ENCODE peak calls at places on chromosomes 5 and 9, in five cellular contexts. P, E, D, Z and L are unnamed samples.
A peak's percentile ranks its signal among the peaks of the same experiment; 100 is the strongest.

GRCh38 chr5:425714-426113 is 17.3 kb upstream of the EXOC3 start:
- DNase-seq in P (no peak), E (no peak), D (no peak), Z (no peak), L (no peak)

GRCh38 chr9:33620738-33621439 is 96.8 kb downstream of the ANKRD18B start:
- DNase-seq in P (no peak), E (peak; percentile 96), D (no peak), Z (no peak), L (no peak)

GRCh38 chr5:124546643-124547042 is 199.8 kb downstream of the ZNF608 start:
- DNase-seq in P (no peak), E (peak; percentile 14), D (no peak), Z (no peak), L (no peak)

GRCh38 chr5:4584982-4585381 is 555.1 kb upstream of the ADAMTS16 start:
- DNase-seq in P (no peak), E (peak; percentile 94), D (no peak), Z (no peak), L (no peak)

GRCh38 chr5:32708949-32709348 is 2.2 kb upstream of the NPR3 start:
- DNase-seq in P (no peak), E (no peak), D (no peak), Z (no peak), L (no peak)

GRCh38 chr9:105233836-105234235 is 10.6 kb upstream of the SLC44A1 start:
- DNase-seq in P (no peak), E (no peak), D (no peak), Z (no peak), L (no peak)

GRCh38 chr5:153147891-153148623 is 342.4 kb upstream of the GRIA1 start:
- DNase-seq in P (no peak), E (peak; percentile 78), D (no peak), Z (peak; percentile 24), L (no peak)

GRCh38 chr9:115104908-115105307 is 13.0 kb downstream of the TNC start:
- DNase-seq in P (no peak), E (peak; percentile 57), D (no peak), Z (no peak), L (no peak)

GRCh38 chr5:172939045-172939444 is 20.2 kb upstream of the RPL26L1 start:
- DNase-seq in P (peak; percentile 12), E (no peak), D (no peak), Z (peak; percentile 39), L (no peak)

GRCh38 chr9:132946624-132947295 is 2.3 kb upstream of the TSC1 start:
- DNase-seq in P (no peak), E (no peak), D (no peak), Z (no peak), L (no peak)

GRCh38 chr5:67963789-67964519 is 251.6 kb upstream of the PIK3R1 start:
- DNase-seq in P (no peak), E (peak; percentile 19), D (no peak), Z (no peak), L (no peak)

GRCh38 chr9:109270971-109271900 is 49.6 kb downstream of the EPB41L4B start:
- DNase-seq in P (no peak), E (no peak), D (no peak), Z (no peak), L (no peak)

GRCh38 chr5:145484195-145484594 is 350.9 kb downstream of the PRELID2 start:
- DNase-seq in P (no peak), E (peak; percentile 74), D (no peak), Z (no peak), L (no peak)

GRCh38 chr9:79012561-79012960 is 559.2 kb upstream of the TLE4 start:
- DNase-seq in P (no peak), E (peak; percentile 25), D (no peak), Z (no peak), L (no peak)

GRCh38 chr9:70392189-70392588 is 22.3 kb downstream of the KLF9 start:
- DNase-seq in P (no peak), E (no peak), D (no peak), Z (no peak), L (no peak)
- TF ChIP-seq CTCF in P (peak; percentile 35), E (peak; percentile 26), D (no peak), Z (peak; percentile 22), L (no peak)

GRCh38 chr5:37840036-37840909 is at the start of gene GDNF:
- DNase-seq in P (peak; percentile 34), E (peak; percentile 58), D (no peak), Z (peak; percentile 37), L (peak; percentile 60)
- TF ChIP-seq CTCF in P (peak; percentile 46), E (peak; percentile 34), D (no peak), Z (peak; percentile 15), L (no peak)

GRCh38 chr5:6712136-6712581 is 1.1 kb upstream of the TENT4A start:
- DNase-seq in P (peak; percentile 47), E (peak; percentile 51), D (no peak), Z (peak; percentile 58), L (no peak)
- TF ChIP-seq CTCF in P (peak; percentile 12), E (peak; percentile 17), D (no peak), Z (peak; percentile 31), L (no peak)

GRCh38 chr9:130896233-130897012 is at the start of gene QRFP:
- DNase-seq in P (no peak), E (no peak), D (no peak), Z (no peak), L (no peak)

GRCh38 chr9:130895038-130895437 is 1.6 kb downstream of the QRFP start:
- DNase-seq in P (no peak), E (no peak), D (no peak), Z (no peak), L (no peak)

GRCh38 chr9:130897105-130897751 is 616 bp upstream of the QRFP start:
- DNase-seq in P (no peak), E (no peak), D (no peak), Z (no peak), L (no peak)

GRCh38 chr9:130894546-130894945 is 2.1 kb downstream of the QRFP start:
- DNase-seq in P (no peak), E (no peak), D (no peak), Z (no peak), L (no peak)

DNA sequence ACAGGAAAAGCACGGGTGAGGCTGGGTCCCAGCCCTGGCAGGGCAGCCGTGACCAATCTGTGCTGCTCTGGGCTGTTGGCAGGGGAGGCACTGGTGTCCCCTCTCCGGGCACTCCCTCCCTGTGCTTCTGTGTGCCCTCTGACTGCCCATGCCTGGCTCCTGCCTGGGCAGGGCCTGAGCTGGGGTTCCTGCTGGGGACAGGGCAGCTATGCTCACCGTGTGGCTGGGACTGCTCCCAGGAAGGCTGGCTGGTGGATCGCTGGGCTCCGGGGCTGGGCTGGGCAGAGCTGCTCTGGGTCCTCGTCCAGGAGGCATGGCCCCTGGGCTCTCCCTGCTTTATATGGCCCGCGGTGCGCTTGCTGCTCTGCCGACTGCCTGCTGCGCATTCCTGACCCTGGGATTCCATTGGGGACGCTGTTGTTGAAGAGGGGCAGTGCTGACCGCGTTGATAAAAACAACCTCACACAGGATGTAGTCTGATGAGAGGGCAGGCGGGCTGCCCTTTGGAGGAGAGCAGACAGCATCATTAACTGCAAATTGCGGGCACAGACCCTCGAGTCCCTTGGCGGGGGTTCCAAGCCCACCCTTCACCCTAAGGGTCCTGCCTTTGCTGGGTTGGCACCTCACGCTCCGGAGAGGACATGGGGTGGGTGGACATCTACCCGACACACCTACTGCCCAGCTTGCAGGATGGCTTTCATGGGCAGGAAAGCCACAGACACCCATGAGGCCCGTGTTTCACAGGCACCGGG is 955 bp downstream of the QRFP start:
- DNase-seq in P (no peak), E (no peak), D (no peak), Z (no peak), L (no peak)
- TF ChIP-seq CTCF in P (no peak), E (no peak), D (no peak), Z (no peak), L (no peak)

DNA sequence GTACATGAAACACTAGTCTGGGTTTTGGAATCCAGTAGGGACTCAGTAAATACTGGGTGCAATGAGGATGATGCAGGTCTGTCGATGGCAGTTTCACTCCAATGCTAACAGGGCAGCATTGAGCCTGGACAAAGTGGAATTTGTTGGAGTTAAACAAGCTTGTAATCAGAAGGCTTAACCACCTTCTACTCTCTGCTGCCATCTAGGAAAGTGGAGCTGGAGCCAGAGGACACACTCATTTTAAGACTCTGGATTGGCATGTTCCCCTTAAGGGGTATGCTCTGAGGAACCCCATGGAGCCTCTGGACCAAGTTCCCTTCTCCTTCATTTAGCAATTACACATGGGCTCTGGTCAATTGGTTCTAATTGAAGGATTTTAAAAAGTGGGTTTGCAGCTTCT is 331.0 kb upstream of the ADAMTSL1 start:
- DNase-seq in P (no peak), E (no peak), D (no peak), Z (no peak), L (no peak)
- TF ChIP-seq CTCF in P (peak; percentile 35), E (peak; percentile 28), D (no peak), Z (no peak), L (no peak)

GRCh38 chr5:149452007-149452664 is 73.0 kb upstream of the IL17B start:
- DNase-seq in P (no peak), E (no peak), D (no peak), Z (peak; percentile 68), L (no peak)
- TF ChIP-seq CTCF in P (no peak), E (no peak), D (no peak), Z (no peak), L (no peak)

GRCh38 chr9:23707249-23707648 is 118.8 kb downstream of the ELAVL2 start:
- DNase-seq in P (no peak), E (no peak), D (no peak), Z (no peak), L (no peak)
- TF ChIP-seq CTCF in P (no peak), E (no peak), D (no peak), Z (no peak), L (no peak)

GRCh38 chr9:86794356-86795046 is 152.8 kb downstream of the GAS1 start:
- DNase-seq in P (no peak), E (no peak), D (no peak), Z (no peak), L (no peak)
- TF ChIP-seq CTCF in P (no peak), E (no peak), D (no peak), Z (no peak), L (no peak)